ENCODE peak calls at places on chromosomes 5 and 9, in five cellular contexts. One of them, this sample, is unnamed.

GRCh38 chr9:117917873-117918272 is 213.7 kb downstream of the TLR4 start:
- DNase-seq in WTC11: no peak
- DNase-seq in NCI-H345: no peak
- DNase-seq in activated naive CD8-positive, alpha-beta T cell treated with anti-CD3 and anti-CD28 coated beads, Interleukin-2, amount 50 U/mL, for 16 hours: no peak
- DNase-seq in glutamatergic neuron: peak
- DNase-seq in this sample: no peak

GRCh38 chr9:105318729-105319513 is 74.5 kb downstream of the SLC44A1 start:
- DNase-seq in activated naive CD8-positive, alpha-beta T cell treated with anti-CD3 and anti-CD28 coated beads, Interleukin-2, amount 50 U/mL, for 16 hours: no peak
- DNase-seq in WTC11: no peak
- DNase-seq in NCI-H345: no peak
- DNase-seq in glutamatergic neuron: no peak
- DNase-seq in this sample: no peak

GRCh38 chr9:135413461-135413860 is 66.1 kb upstream of the PPP1R26 start:
- DNase-seq in WTC11: no peak
- DNase-seq in NCI-H345: no peak
- DNase-seq in glutamatergic neuron: no peak
- DNase-seq in activated naive CD8-positive, alpha-beta T cell treated with anti-CD3 and anti-CD28 coated beads, Interleukin-2, amount 50 U/mL, for 16 hours: no peak
- DNase-seq in this sample: no peak

GRCh38 chr5:123937230-123937629 is 425.3 kb downstream of the CSNK1G3 start:
- DNase-seq in glutamatergic neuron: peak
- DNase-seq in NCI-H345: no peak
- DNase-seq in activated naive CD8-positive, alpha-beta T cell treated with anti-CD3 and anti-CD28 coated beads, Interleukin-2, amount 50 U/mL, for 16 hours: no peak
- DNase-seq in WTC11: peak
- DNase-seq in this sample: no peak

GRCh38 chr9:127388037-127388855 is 8.7 kb upstream of the SLC2A8 start:
- DNase-seq in activated naive CD8-positive, alpha-beta T cell treated with anti-CD3 and anti-CD28 coated beads, Interleukin-2, amount 50 U/mL, for 16 hours: peak
- DNase-seq in WTC11: no peak
- DNase-seq in glutamatergic neuron: no peak
- DNase-seq in NCI-H345: no peak
- DNase-seq in this sample: peak

GRCh38 chr9:89978185-89978584 is 373.4 kb downstream of the GADD45G start:
- DNase-seq in NCI-H345: no peak
- DNase-seq in WTC11: no peak
- DNase-seq in glutamatergic neuron: no peak
- DNase-seq in activated naive CD8-positive, alpha-beta T cell treated with anti-CD3 and anti-CD28 coated beads, Interleukin-2, amount 50 U/mL, for 16 hours: no peak
- DNase-seq in this sample: no peak

GRCh38 chr9:99921875-99922710 is 15.6 kb downstream of the STX17 start:
- DNase-seq in WTC11: no peak
- DNase-seq in activated naive CD8-positive, alpha-beta T cell treated with anti-CD3 and anti-CD28 coated beads, Interleukin-2, amount 50 U/mL, for 16 hours: no peak
- DNase-seq in glutamatergic neuron: no peak
- DNase-seq in NCI-H345: no peak
- DNase-seq in this sample: no peak

GRCh38 chr5:95861858-95862561 is 39.5 kb upstream of the GLRX start:
- DNase-seq in WTC11: no peak
- DNase-seq in activated naive CD8-positive, alpha-beta T cell treated with anti-CD3 and anti-CD28 coated beads, Interleukin-2, amount 50 U/mL, for 16 hours: no peak
- DNase-seq in glutamatergic neuron: no peak
- DNase-seq in NCI-H345: no peak
- DNase-seq in this sample: no peak

GRCh38 chr9:4490705-4491620 is 695 bp downstream of the SLC1A1 start:
- DNase-seq in NCI-H345: peak
- DNase-seq in glutamatergic neuron: no peak
- DNase-seq in activated naive CD8-positive, alpha-beta T cell treated with anti-CD3 and anti-CD28 coated beads, Interleukin-2, amount 50 U/mL, for 16 hours: no peak
- DNase-seq in WTC11: peak
- DNase-seq in this sample: peak

GRCh38 chr5:32522429-32523143 is 62.8 kb upstream of the SUB1 start:
- DNase-seq in activated naive CD8-positive, alpha-beta T cell treated with anti-CD3 and anti-CD28 coated beads, Interleukin-2, amount 50 U/mL, for 16 hours: no peak
- DNase-seq in WTC11: no peak
- DNase-seq in NCI-H345: no peak
- DNase-seq in glutamatergic neuron: no peak
- DNase-seq in this sample: no peak

This sample was measured in mucosa of descending colon.